ENCODE peak calls at places on chromosomes 13 and 19, in six cellular contexts. One of them, this sample, is unnamed.

GRCh38 chr19:46494115-46494935 is 1.3 kb downstream of the PNMA8B start:
- DNase-seq in body of pancreas: no peak
- DNase-seq in heart right ventricle: no peak
- DNase-seq in right lobe of liver: no peak
- DNase-seq in breast epithelium: no peak
- DNase-seq in thoracic aorta: no peak
- DNase-seq in this sample: peak; percentile 57

GRCh38 chr19:5152013-5152763 is 183.3 kb downstream of the KDM4B start:
- DNase-seq in body of pancreas: no peak
- DNase-seq in heart right ventricle: no peak
- DNase-seq in right lobe of liver: peak; percentile 47
- DNase-seq in breast epithelium: no peak
- DNase-seq in thoracic aorta: no peak
- DNase-seq in this sample: peak; percentile 60

GRCh38 chr13:40058757-40059236 is 403.3 kb downstream of the COG6 start:
- DNase-seq in body of pancreas: peak; percentile 51
- DNase-seq in heart right ventricle: no peak
- DNase-seq in right lobe of liver: no peak
- DNase-seq in breast epithelium: no peak
- DNase-seq in thoracic aorta: no peak
- DNase-seq in this sample: no peak

GRCh38 chr13:52348081-52348480 is 57.9 kb downstream of the THSD1 start:
- DNase-seq in body of pancreas: no peak
- DNase-seq in heart right ventricle: peak; percentile 16
- DNase-seq in right lobe of liver: no peak
- DNase-seq in breast epithelium: no peak
- DNase-seq in thoracic aorta: no peak
- DNase-seq in this sample: no peak

GRCh38 chr19:11363881-11364280 is 8.6 kb downstream of the PLPPR2 start:
- DNase-seq in body of pancreas: no peak
- DNase-seq in heart right ventricle: no peak
- DNase-seq in right lobe of liver: no peak
- DNase-seq in breast epithelium: no peak
- DNase-seq in thoracic aorta: no peak
- DNase-seq in this sample: peak; percentile 52

GRCh38 chr19:17079710-17080440 is 4.3 kb downstream of the MYO9B start:
- DNase-seq in body of pancreas: peak; percentile 47
- DNase-seq in heart right ventricle: peak; percentile 76
- DNase-seq in right lobe of liver: no peak
- DNase-seq in breast epithelium: peak; percentile 66
- DNase-seq in thoracic aorta: peak; percentile 82
- DNase-seq in this sample: peak; percentile 72

GRCh38 chr19:4373601-4374441 is 26.5 kb downstream of the SH3GL1 start:
- DNase-seq in body of pancreas: no peak
- DNase-seq in heart right ventricle: peak; percentile 55
- DNase-seq in right lobe of liver: no peak
- DNase-seq in breast epithelium: no peak
- DNase-seq in thoracic aorta: no peak
- DNase-seq in this sample: no peak

GRCh38 chr13:91045351-91046034 is 302.0 kb upstream of the MIR17HG start:
- DNase-seq in body of pancreas: no peak
- DNase-seq in heart right ventricle: no peak
- DNase-seq in right lobe of liver: no peak
- DNase-seq in breast epithelium: no peak
- DNase-seq in thoracic aorta: no peak
- DNase-seq in this sample: peak; percentile 5

GRCh38 chr13:36456577-36456976 is 24.3 kb downstream of the CCNA1 start:
- DNase-seq in body of pancreas: no peak
- DNase-seq in heart right ventricle: no peak
- DNase-seq in right lobe of liver: no peak
- DNase-seq in breast epithelium: no peak
- DNase-seq in thoracic aorta: no peak
- DNase-seq in this sample: no peak

GRCh38 chr13:37476874-37477273 is 121.7 kb downstream of the POSTN start:
- DNase-seq in body of pancreas: no peak
- DNase-seq in heart right ventricle: peak; percentile 15
- DNase-seq in right lobe of liver: no peak
- DNase-seq in breast epithelium: no peak
- DNase-seq in thoracic aorta: no peak
- DNase-seq in this sample: no peak

GRCh38 chr19:30690525-30690924 is 318.3 kb downstream of the ZNF536 start:
- DNase-seq in body of pancreas: no peak
- DNase-seq in heart right ventricle: no peak
- DNase-seq in right lobe of liver: no peak
- DNase-seq in breast epithelium: no peak
- DNase-seq in thoracic aorta: no peak
- DNase-seq in this sample: no peak

GRCh38 chr13:44744880-44745633 is 168.9 kb upstream of the TSC22D1 start:
- DNase-seq in body of pancreas: no peak
- DNase-seq in heart right ventricle: no peak
- DNase-seq in right lobe of liver: no peak
- DNase-seq in breast epithelium: no peak
- DNase-seq in thoracic aorta: no peak
- DNase-seq in this sample: no peak

GRCh38 chr19:19744641-19745040 is 11.7 kb upstream of the ZNF14 start:
- DNase-seq in body of pancreas: no peak
- DNase-seq in heart right ventricle: no peak
- DNase-seq in right lobe of liver: peak; percentile 41
- DNase-seq in breast epithelium: no peak
- DNase-seq in thoracic aorta: no peak
- DNase-seq in this sample: peak; percentile 39

GRCh38 chr19:49125025-49125731 is 5.8 kb downstream of the PPFIA3 start:
- DNase-seq in body of pancreas: no peak
- DNase-seq in heart right ventricle: no peak
- DNase-seq in right lobe of liver: no peak
- DNase-seq in breast epithelium: no peak
- DNase-seq in thoracic aorta: no peak
- DNase-seq in this sample: peak; percentile 88

GRCh38 chr13:35140831-35141230 is 198.8 kb downstream of the NBEA start:
- DNase-seq in body of pancreas: no peak
- DNase-seq in heart right ventricle: no peak
- DNase-seq in right lobe of liver: no peak
- DNase-seq in breast epithelium: no peak
- DNase-seq in thoracic aorta: no peak
- DNase-seq in this sample: no peak

GRCh38 chr13:43036386-43037220 is 13.2 kb downstream of the DNAJC15 start:
- DNase-seq in body of pancreas: peak; percentile 37
- DNase-seq in heart right ventricle: peak; percentile 74
- DNase-seq in right lobe of liver: no peak
- DNase-seq in breast epithelium: no peak
- DNase-seq in thoracic aorta: no peak
- DNase-seq in this sample: peak; percentile 14

GRCh38 chr13:100789481-100789880 is 114.9 kb upstream of the TMTC4 start:
- DNase-seq in body of pancreas: no peak
- DNase-seq in heart right ventricle: no peak
- DNase-seq in right lobe of liver: no peak
- DNase-seq in breast epithelium: no peak
- DNase-seq in thoracic aorta: no peak
- DNase-seq in this sample: no peak

GRCh38 chr19:23283925-23284324 is 33.7 kb upstream of the ZNF724 start:
- DNase-seq in body of pancreas: peak; percentile 60
- DNase-seq in heart right ventricle: peak; percentile 12
- DNase-seq in right lobe of liver: no peak
- DNase-seq in breast epithelium: peak; percentile 61
- DNase-seq in thoracic aorta: no peak
- DNase-seq in this sample: peak; percentile 68

GRCh38 chr13:37680137-37680536 is 81.6 kb upstream of the POSTN start:
- DNase-seq in body of pancreas: no peak
- DNase-seq in heart right ventricle: no peak
- DNase-seq in right lobe of liver: no peak
- DNase-seq in breast epithelium: no peak
- DNase-seq in thoracic aorta: no peak
- DNase-seq in this sample: no peak

GRCh38 chr13:109652536-109652935 is 133.8 kb downstream of the IRS2 start:
- DNase-seq in body of pancreas: no peak
- DNase-seq in heart right ventricle: no peak
- DNase-seq in right lobe of liver: no peak
- DNase-seq in breast epithelium: no peak
- DNase-seq in thoracic aorta: no peak
- DNase-seq in this sample: no peak

GRCh38 chr13:31008400-31009115 is 76.1 kb downstream of the TEX26 start:
- DNase-seq in body of pancreas: no peak
- DNase-seq in heart right ventricle: no peak
- DNase-seq in right lobe of liver: no peak
- DNase-seq in breast epithelium: no peak
- DNase-seq in thoracic aorta: no peak
- DNase-seq in this sample: no peak

GRCh38 chr19:3509566-3509989 is 3.5 kb downstream of the FZR1 start:
- DNase-seq in body of pancreas: no peak
- DNase-seq in heart right ventricle: no peak
- DNase-seq in right lobe of liver: no peak
- DNase-seq in breast epithelium: no peak
- DNase-seq in thoracic aorta: no peak
- DNase-seq in this sample: no peak

DNA sequence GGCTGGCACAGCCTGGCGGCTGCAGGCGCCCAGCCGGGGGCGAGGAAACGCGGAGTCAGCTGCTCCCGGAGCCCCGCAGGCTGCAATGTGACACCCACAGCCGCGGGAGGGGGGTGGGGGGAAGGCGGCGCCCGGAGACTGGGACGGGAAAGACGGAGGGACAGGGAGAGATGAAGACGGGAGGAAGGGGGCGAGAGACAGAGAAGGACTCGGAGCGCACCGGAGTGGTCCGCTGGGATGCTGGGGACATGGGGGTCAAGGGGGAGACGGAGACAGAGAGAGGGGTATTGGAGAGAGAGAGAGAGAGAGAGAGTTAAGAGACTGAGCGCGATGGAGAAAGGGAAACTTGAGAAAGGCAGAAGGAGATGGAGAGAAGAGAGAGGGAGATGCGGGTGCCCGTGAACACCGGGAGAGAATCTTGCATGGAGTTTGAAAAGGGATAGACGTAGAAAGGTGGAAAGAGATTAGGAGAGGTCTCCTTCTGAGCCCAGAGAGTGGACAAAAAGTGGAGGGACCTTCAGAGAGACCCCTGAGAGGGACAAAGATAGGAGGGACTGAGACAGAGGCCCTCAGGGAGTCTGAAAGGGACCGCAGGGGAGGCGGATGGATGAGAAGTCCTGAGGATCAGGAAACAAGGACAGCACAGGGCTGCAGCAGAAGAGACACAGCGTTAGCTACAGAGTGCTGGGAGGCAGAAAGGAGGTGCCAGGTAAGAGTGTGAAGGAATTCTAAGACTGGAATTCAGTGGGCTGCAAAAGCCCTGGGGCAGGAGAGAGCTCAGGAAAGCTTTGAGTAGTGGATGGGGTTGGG is 1.0 kb downstream of the SCN1B start:
- DNase-seq in body of pancreas: no peak
- DNase-seq in heart right ventricle: no peak
- DNase-seq in right lobe of liver: no peak
- DNase-seq in breast epithelium: no peak
- DNase-seq in thoracic aorta: no peak
- DNase-seq in this sample: peak; percentile 92
- H3K4me3 ChIP-seq in body of pancreas: no peak overlapping the region
- H3K4me3 ChIP-seq in heart right ventricle: peak overlapping the region; percentile 59
- H3K4me3 ChIP-seq in right lobe of liver: peak overlapping the region; percentile 40
- H3K4me3 ChIP-seq in breast epithelium: peak overlapping the region; percentile 61
- H3K4me3 ChIP-seq in thoracic aorta: peak overlapping the region; percentile 82
- H3K4me3 ChIP-seq in this sample: peak overlapping the region; percentile 50

GRCh38 chr13:19606737-19607136 is 26.7 kb upstream of the MPHOSPH8 start:
- DNase-seq in body of pancreas: no peak
- DNase-seq in heart right ventricle: no peak
- DNase-seq in right lobe of liver: no peak
- DNase-seq in breast epithelium: no peak
- DNase-seq in thoracic aorta: no peak
- DNase-seq in this sample: no peak

GRCh38 chr13:19605161-19605955 is 28.1 kb upstream of the MPHOSPH8 start:
- DNase-seq in body of pancreas: no peak
- DNase-seq in heart right ventricle: no peak
- DNase-seq in right lobe of liver: no peak
- DNase-seq in breast epithelium: no peak
- DNase-seq in thoracic aorta: no peak
- DNase-seq in this sample: no peak

GRCh38 chr13:19607523-19608078 is 25.9 kb upstream of the MPHOSPH8 start:
- DNase-seq in body of pancreas: no peak
- DNase-seq in heart right ventricle: no peak
- DNase-seq in right lobe of liver: no peak
- DNase-seq in breast epithelium: no peak
- DNase-seq in thoracic aorta: no peak
- DNase-seq in this sample: no peak

GRCh38 chr13:19604306-19604705 is 29.2 kb upstream of the MPHOSPH8 start:
- DNase-seq in body of pancreas: no peak
- DNase-seq in heart right ventricle: no peak
- DNase-seq in right lobe of liver: no peak
- DNase-seq in breast epithelium: no peak
- DNase-seq in thoracic aorta: no peak
- DNase-seq in this sample: no peak

GRCh38 chr13:19606152-19606551 is 27.3 kb upstream of the MPHOSPH8 start:
- DNase-seq in body of pancreas: no peak
- DNase-seq in heart right ventricle: no peak
- DNase-seq in right lobe of liver: no peak
- DNase-seq in breast epithelium: no peak
- DNase-seq in thoracic aorta: no peak
- DNase-seq in this sample: no peak
- H3K36me3 ChIP-seq in body of pancreas: no peaks in the 10 kb centered on the region
- H3K36me3 ChIP-seq in heart right ventricle: no peaks in the 10 kb centered on the region
- H3K36me3 ChIP-seq in right lobe of liver: no peaks in the 10 kb centered on the region
- H3K36me3 ChIP-seq in breast epithelium: no peaks in the 10 kb centered on the region
- H3K36me3 ChIP-seq in thoracic aorta: no peaks in the 10 kb centered on the region
- H3K36me3 ChIP-seq in this sample: no peaks in the 10 kb centered on the region

GRCh38 chr19:41478875-41479756 is 36.2 kb downstream of the ERICH4 start:
- DNase-seq in body of pancreas: no peak
- DNase-seq in heart right ventricle: no peak
- DNase-seq in right lobe of liver: no peak
- DNase-seq in breast epithelium: no peak
- DNase-seq in thoracic aorta: no peak
- DNase-seq in this sample: no peak
- H3K27me3 ChIP-seq in body of pancreas: no peaks in the 10 kb centered on the region
- H3K27me3 ChIP-seq in heart right ventricle: peaks cover 7% of the 10 kb centered on the region
- H3K27me3 ChIP-seq in right lobe of liver: no peaks in the 10 kb centered on the region
- H3K27me3 ChIP-seq in breast epithelium: peaks cover 3% of the 10 kb centered on the region
- H3K27me3 ChIP-seq in thoracic aorta: no peaks in the 10 kb centered on the region
- H3K27me3 ChIP-seq in this sample: no peaks in the 10 kb centered on the region

GRCh38 chr19:1260749-1261511 is 8.2 kb upstream of the CIRBP start:
- DNase-seq in body of pancreas: peak; percentile 98
- DNase-seq in heart right ventricle: peak; percentile 96
- DNase-seq in right lobe of liver: peak; percentile 98
- DNase-seq in breast epithelium: peak; percentile 95
- DNase-seq in thoracic aorta: no peak
- DNase-seq in this sample: peak; percentile 100

GRCh38 chr19:1259206-1259872 is 9.8 kb upstream of the CIRBP start:
- DNase-seq in body of pancreas: peak; percentile 73
- DNase-seq in heart right ventricle: peak; percentile 88
- DNase-seq in right lobe of liver: peak; percentile 85
- DNase-seq in breast epithelium: no peak
- DNase-seq in thoracic aorta: no peak
- DNase-seq in this sample: peak; percentile 87

GRCh38 chr19:1261512-1261862 is 7.6 kb upstream of the CIRBP start:
- DNase-seq in body of pancreas: no peak
- DNase-seq in heart right ventricle: peak; percentile 38
- DNase-seq in right lobe of liver: no peak
- DNase-seq in breast epithelium: no peak
- DNase-seq in thoracic aorta: no peak
- DNase-seq in this sample: peak; percentile 81

GRCh38 chr19:1258707-1259205 is 10.4 kb downstream of the MIDN start:
- DNase-seq in body of pancreas: no peak
- DNase-seq in heart right ventricle: no peak
- DNase-seq in right lobe of liver: no peak
- DNase-seq in breast epithelium: no peak
- DNase-seq in thoracic aorta: no peak
- DNase-seq in this sample: no peak

GRCh38 chr19:1259873-1260748 is 9.0 kb upstream of the CIRBP start:
- DNase-seq in body of pancreas: peak; percentile 33
- DNase-seq in heart right ventricle: no peak
- DNase-seq in right lobe of liver: no peak
- DNase-seq in breast epithelium: no peak
- DNase-seq in thoracic aorta: no peak
- DNase-seq in this sample: peak; percentile 85
- H3K4me3 ChIP-seq in body of pancreas: no peak overlapping the region
- H3K4me3 ChIP-seq in heart right ventricle: peak overlapping the region; percentile 63
- H3K4me3 ChIP-seq in right lobe of liver: no peak overlapping the region
- H3K4me3 ChIP-seq in breast epithelium: peak overlapping the region; percentile 57
- H3K4me3 ChIP-seq in thoracic aorta: peak overlapping the region; percentile 82
- H3K4me3 ChIP-seq in this sample: peak overlapping the region; percentile 33